ENCODE peak calls at places on chromosomes 5 and 9, in six cellular contexts. I, X, N, U, Q and G are unnamed samples.

GRCh38 chr5:129046151-129046550 is 48.4 kb upstream of the ISOC1 start:
- DNase-seq in I (no peak), X (no peak), N (no peak), U (no peak), Q (no peak), G (no peak)

GRCh38 chr5:57157191-57157590 is 16.7 kb upstream of the GPBP1 start:
- DNase-seq in I (no peak), X (no peak), N (no peak), U (peak), Q (no peak), G (no peak)

GRCh38 chr5:14054965-14055963 is 87.9 kb upstream of the TRIO start:
- DNase-seq in I (no peak), X (no peak), N (no peak), U (no peak), Q (peak), G (no peak)

GRCh38 chr5:126188804-126189203 is 234.4 kb upstream of the GRAMD2B start:
- DNase-seq in I (no peak), X (no peak), N (no peak), U (no peak), Q (no peak), G (no peak)

GRCh38 chr9:89144242-89144641 is 34.4 kb downstream of the SHC3 start:
- DNase-seq in I (no peak), X (no peak), N (no peak), U (no peak), Q (no peak), G (no peak)

GRCh38 chr9:131656356-131657030 is 83.4 kb downstream of the RAPGEF1 start:
- DNase-seq in I (no peak), X (no peak), N (peak), U (no peak), Q (no peak), G (no peak)

GRCh38 chr5:146001544-146002185 is 65.3 kb downstream of the SH3RF2 start:
- DNase-seq in I (no peak), X (no peak), N (no peak), U (no peak), Q (no peak), G (no peak)

GRCh38 chr5:125237026-125237425 is 490.6 kb upstream of the ZNF608 start:
- DNase-seq in I (no peak), X (no peak), N (no peak), U (no peak), Q (no peak), G (no peak)

GRCh38 chr5:87722286-87722685 is 309.6 kb upstream of the CCNH start:
- DNase-seq in I (no peak), X (no peak), N (no peak), U (peak), Q (no peak), G (no peak)

GRCh38 chr9:110126457-110126856 is 81.5 kb downstream of the C9orf152 start:
- DNase-seq in I (no peak), X (no peak), N (no peak), U (no peak), Q (no peak), G (no peak)